ENCODE peak calls at places on chromosomes 2 and 18, in nine cellular contexts. K is right lobe of liver; R is NT2/D1; J is upper lobe of right lung; M is HCT116; L is upper lobe of left lung; H is endothelial cell of umbilical vein; N is iPS DF 6.9; A is CD8-positive, alpha-beta memory T cell. P is an unnamed sample. For H3K36me3 and H3K4me1, the result is how much of the 10 kb centered on the place peaks cover.

GRCh38 chr2:99949530-99949929 is 192.9 kb downstream of the AFF3 start:
- DNase-seq in K (no peak), R (no peak), J (no peak), M (no peak), L (no peak), H (no peak), N (no peak), A (no peak), P (no peak)

GRCh38 chr2:118227698-118228508 is 139.6 kb downstream of the INSIG2 start:
- DNase-seq in K (no peak), R (no peak), J (no peak), M (no peak), L (no peak), H (no peak), N (no peak), A (no peak), P (no peak)

GRCh38 chr2:204862809-204863208 is 317.5 kb downstream of the PARD3B start:
- DNase-seq in K (no peak), R (no peak), J (no peak), M (no peak), L (peak), H (no peak), N (no peak), A (no peak), P (no peak)

GRCh38 chr18:77512152-77512551 is 262.5 kb downstream of the GALR1 start:
- DNase-seq in K (no peak), R (no peak), J (no peak), M (no peak), L (no peak), H (no peak), N (no peak), A (no peak), P (no peak)

GRCh38 chr2:3311601-3312000 is 66.0 kb downstream of the EIPR1 start:
- DNase-seq in K (peak), R (no peak), J (no peak), M (no peak), L (no peak), H (no peak), N (no peak), A (no peak), P (no peak)

GRCh38 chr2:121295911-121296650 is 11.1 kb upstream of the TFCP2L1 start:
- DNase-seq in K (no peak), R (no peak), J (no peak), M (no peak), L (peak), H (no peak), N (no peak), A (no peak), P (no peak)

GRCh38 chr2:60551241-60552095 is 2.0 kb downstream of the BCL11A start:
- DNase-seq in K (peak), R (no peak), J (peak), M (no peak), L (peak), H (no peak), N (no peak), A (no peak), P (no peak)

GRCh38 chr2:158926478-158926948 is 41.9 kb upstream of the TANC1 start:
- DNase-seq in K (no peak), R (no peak), J (no peak), M (peak), L (no peak), H (peak), N (no peak), A (no peak), P (no peak)

GRCh38 chr2:206084468-206084869 is 1.5 kb downstream of the INO80D start:
- DNase-seq in K (peak), R (peak), J (peak), M (peak), L (no peak), H (peak), N (no peak), A (no peak), P (peak)

GRCh38 chr2:100876231-100876860 is 56.4 kb downstream of the NPAS2 start:
- DNase-seq in K (no peak), R (no peak), J (no peak), M (no peak), L (no peak), H (no peak), N (no peak), A (no peak), P (no peak)

GRCh38 chr2:236717120-236717519 is 147.5 kb downstream of the ACKR3 start:
- DNase-seq in K (no peak), R (no peak), J (no peak), M (no peak), L (no peak), H (no peak), N (no peak), A (no peak), P (no peak)

GRCh38 chr2:172783091-172783898 is 47.6 kb downstream of the RAPGEF4 start:
- DNase-seq in K (no peak), R (peak), J (no peak), M (peak), L (no peak), H (peak), N (no peak), A (no peak), P (peak)

GRCh38 chr2:239601880-239602279 is 201.1 kb upstream of the HDAC4 start:
- DNase-seq in K (no peak), R (no peak), J (peak), M (no peak), L (peak), H (no peak), N (no peak), A (no peak), P (no peak)

GRCh38 chr18:58227361-58227930 is 183.4 kb downstream of the NEDD4L start:
- DNase-seq in K (no peak), R (no peak), J (no peak), M (no peak), L (no peak), H (no peak), N (no peak), A (no peak), P (no peak)

GRCh38 chr2:61006486-61007105 is 10.9 kb upstream of the PEX13 start:
- DNase-seq in K (no peak), R (no peak), J (no peak), M (no peak), L (no peak), H (no peak), N (no peak), A (no peak), P (no peak)

GRCh38 chr2:14288016-14288415 is 344.5 kb upstream of the LRATD1 start:
- DNase-seq in K (no peak), R (no peak), J (no peak), M (no peak), L (no peak), H (no peak), N (no peak), A (no peak), P (no peak)

GRCh38 chr2:88099798-88100488 is 27.9 kb downstream of the FABP1 start:
- DNase-seq in K (no peak), R (peak), J (no peak), M (peak), L (no peak), H (no peak), N (peak), A (no peak), P (no peak)

GRCh38 chr2:177331446-177331997 is 61.1 kb upstream of the AGPS start:
- DNase-seq in K (no peak), R (no peak), J (no peak), M (no peak), L (no peak), H (no peak), N (no peak), A (no peak), P (no peak)

GRCh38 chr18:67117804-67118203 is 398.7 kb downstream of the DSEL start:
- DNase-seq in K (no peak), R (no peak), J (no peak), M (no peak), L (no peak), H (no peak), N (no peak), A (no peak), P (no peak)

GRCh38 chr2:200308421-200309295 is 2.2 kb downstream of the SPATS2L start:
- DNase-seq in K (no peak), R (no peak), J (no peak), M (no peak), L (no peak), H (peak), N (no peak), A (no peak), P (no peak)

GRCh38 chr2:19319064-19319463 is 39.4 kb downstream of the OSR1 start:
- DNase-seq in K (no peak), R (no peak), J (no peak), M (no peak), L (no peak), H (no peak), N (no peak), A (no peak), P (no peak)

GRCh38 chr2:71607490-71607889 is 154.1 kb downstream of the DYSF start:
- DNase-seq in K (peak), R (no peak), J (peak), M (no peak), L (no peak), H (no peak), N (no peak), A (no peak), P (no peak)

GRCh38 chr2:150705357-150705756 is 217.9 kb upstream of the RND3 start:
- DNase-seq in K (no peak), R (no peak), J (no peak), M (no peak), L (no peak), H (no peak), N (no peak), A (no peak), P (no peak)

GRCh38 chr2:171248205-171248662 is 87.5 kb upstream of the TLK1 start:
- DNase-seq in K (no peak), R (no peak), J (no peak), M (no peak), L (no peak), H (no peak), N (no peak), A (no peak), P (no peak)

GRCh38 chr18:48714873-48715272 is 176.0 kb downstream of the CTIF start:
- DNase-seq in K (no peak), R (no peak), J (no peak), M (no peak), L (no peak), H (no peak), N (no peak), A (no peak), P (no peak)

GRCh38 chr2:189576361-189576760 is 4.2 kb downstream of the SLC40A1 start:
- DNase-seq in K (peak), R (no peak), J (no peak), M (no peak), L (no peak), H (no peak), N (no peak), A (no peak), P (no peak)

GRCh38 chr2:60963176-60963575 is 54.3 kb upstream of the PEX13 start:
- DNase-seq in K (no peak), R (no peak), J (no peak), M (no peak), L (no peak), H (no peak), N (no peak), A (no peak), P (no peak)

GRCh38 chr2:235492850-235493344 is 946 bp upstream of the AGAP1 start:
- DNase-seq in K (no peak), R (no peak), J (no peak), M (no peak), L (peak), H (no peak), N (no peak), A (no peak), P (no peak)

GRCh38 chr18:21330122-21330701 is 88.2 kb downstream of the GREB1L start:
- DNase-seq in K (peak), R (no peak), J (no peak), M (peak), L (no peak), H (peak), N (no peak), A (no peak), P (no peak)

GRCh38 chr2:192162392-192163042 is 32.2 kb downstream of the TMEFF2 start:
- DNase-seq in K (no peak), R (peak), J (no peak), M (peak), L (no peak), H (peak), N (peak), A (peak), P (no peak)

GRCh38 chr18:56488739-56489138 is 149.7 kb downstream of the TXNL1 start:
- DNase-seq in K (no peak), R (no peak), J (no peak), M (no peak), L (no peak), H (no peak), N (no peak), A (no peak), P (no peak)

GRCh38 chr2:172423120-172423519 is 4.3 kb upstream of the ITGA6 start:
- DNase-seq in K (no peak), R (no peak), J (no peak), M (no peak), L (no peak), H (no peak), N (no peak), A (no peak), P (no peak)

GRCh38 chr2:72118951-72119350 is 28.7 kb downstream of the CYP26B1 start:
- DNase-seq in K (no peak), R (no peak), J (no peak), M (no peak), L (no peak), H (no peak), N (no peak), A (no peak), P (no peak)

GRCh38 chr2:120820885-120821279 is 85.2 kb downstream of the GLI2 start:
- DNase-seq in K (no peak), R (peak), J (no peak), M (no peak), L (no peak), H (no peak), N (no peak), A (no peak), P (peak)

GRCh38 chr2:14524041-14524802 is 108.3 kb upstream of the LRATD1 start:
- DNase-seq in K (no peak), R (no peak), J (no peak), M (no peak), L (no peak), H (no peak), N (no peak), A (no peak), P (no peak)

GRCh38 chr18:10169064-10169562 is 255.3 kb downstream of the VAPA start:
- DNase-seq in K (no peak), R (no peak), J (no peak), M (no peak), L (no peak), H (peak), N (no peak), A (no peak), P (no peak)

GRCh38 chr18:3251963-3252277 is 4.3 kb downstream of the MYL12A start:
- DNase-seq in K (no peak), R (no peak), J (no peak), M (no peak), L (no peak), H (peak), N (no peak), A (no peak), P (no peak)

GRCh38 chr18:26460449-26461091 is 87.8 kb downstream of the KCTD1 start:
- DNase-seq in K (no peak), R (no peak), J (no peak), M (no peak), L (no peak), H (peak), N (no peak), A (no peak), P (no peak)

GRCh38 chr2:10297950-10298349 is 4.8 kb upstream of the HPCAL1 start:
- DNase-seq in K (no peak), R (no peak), J (no peak), M (peak), L (no peak), H (peak), N (no peak), A (peak), P (no peak)

GRCh38 chr2:226800941-226801784 is 1.5 kb upstream of the IRS1 start:
- DNase-seq in K (peak), R (no peak), J (peak), M (no peak), L (peak), H (peak), N (no peak), A (peak), P (peak)

DNA sequence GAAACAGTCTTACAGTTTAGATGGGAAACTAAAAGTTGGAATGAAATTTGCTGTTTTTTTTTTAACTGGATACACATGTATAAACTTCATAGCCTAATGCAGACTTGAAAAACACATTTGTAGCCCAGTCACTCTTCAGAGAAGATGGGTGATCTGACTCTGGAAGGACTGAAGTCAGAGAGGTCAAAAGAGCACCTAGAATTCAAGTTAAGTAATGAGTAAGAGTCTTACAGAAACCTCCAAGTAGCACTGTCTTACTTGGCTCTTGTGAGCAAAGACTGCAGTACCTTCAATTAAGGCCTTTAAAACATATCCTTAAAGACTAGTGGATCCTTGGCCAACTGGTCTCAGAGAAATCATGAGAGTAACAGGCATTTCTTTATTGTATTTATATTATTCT is 41.9 kb downstream of the TRAPPC8 start:
- DNase-seq in K (no peak), R (no peak), J (no peak), M (no peak), L (no peak), H (no peak), N (no peak), A (no peak), P (no peak)
- H3K36me3 ChIP-seq in K (half or more), R (half or more), J (half or more), M (under half), L (under half), H (under half), N (under half), A (under half), P (under half)

GRCh38 chr2:11459816-11460215 is 6.1 kb downstream of the E2F6 start:
- DNase-seq in K (no peak), R (no peak), J (no peak), M (no peak), L (no peak), H (no peak), N (no peak), A (no peak), P (no peak)

GRCh38 chr2:11454824-11455223 is 11.1 kb downstream of the E2F6 start:
- DNase-seq in K (no peak), R (no peak), J (no peak), M (no peak), L (no peak), H (no peak), N (no peak), A (no peak), P (no peak)

GRCh38 chr2:11456251-11456650 is 9.7 kb downstream of the E2F6 start:
- DNase-seq in K (no peak), R (no peak), J (no peak), M (no peak), L (no peak), H (no peak), N (no peak), A (no peak), P (no peak)

GRCh38 chr2:11458753-11459152 is 7.2 kb downstream of the E2F6 start:
- DNase-seq in K (no peak), R (no peak), J (no peak), M (no peak), L (no peak), H (no peak), N (no peak), A (no peak), P (no peak)

GRCh38 chr2:11457935-11458334 is 8.0 kb downstream of the E2F6 start:
- DNase-seq in K (no peak), R (no peak), J (no peak), M (no peak), L (no peak), H (no peak), N (no peak), A (no peak), P (no peak)
- H3K4me1 ChIP-seq in K (under half), R (under half), J (under half), M (under half), L (under half), H (under half), N (under half), A (under half), P (under half)

GRCh38 chr2:221488134-221488807 is 83.8 kb downstream of the EPHA4 start:
- DNase-seq in K (no peak), R (no peak), J (no peak), M (no peak), L (no peak), H (no peak), N (no peak), A (no peak), P (no peak)

GRCh38 chr2:221492606-221493005 is 79.5 kb downstream of the EPHA4 start:
- DNase-seq in K (no peak), R (no peak), J (no peak), M (no peak), L (no peak), H (no peak), N (no peak), A (no peak), P (no peak)

GRCh38 chr2:221486106-221486505 is 86.0 kb downstream of the EPHA4 start:
- DNase-seq in K (no peak), R (no peak), J (no peak), M (no peak), L (no peak), H (no peak), N (no peak), A (no peak), P (no peak)

GRCh38 chr2:221494556-221494955 is 77.5 kb downstream of the EPHA4 start:
- DNase-seq in K (no peak), R (no peak), J (no peak), M (peak), L (no peak), H (no peak), N (no peak), A (no peak), P (no peak)

GRCh38 chr2:221490506-221491060 is 81.5 kb downstream of the EPHA4 start:
- DNase-seq in K (no peak), R (no peak), J (no peak), M (no peak), L (no peak), H (no peak), N (no peak), A (no peak), P (no peak)
- H3K36me3 ChIP-seq in K (under half), R (under half), J (under half), M (under half), L (under half), H (under half), N (under half), A (under half), P (under half)

GRCh38 chr18:8350628-8351027 is 258.6 kb upstream of the RAB12 start:
- DNase-seq in K (no peak), R (no peak), J (no peak), M (no peak), L (no peak), H (no peak), N (no peak), A (no peak), P (no peak)
- H3K4me1 ChIP-seq in K (under half), R (under half), J (under half), M (under half), L (under half), H (under half), N (under half), A (under half), P (under half)

GRCh38 chr2:207123776-207124391 is 41.9 kb downstream of the KLF7 start:
- DNase-seq in K (no peak), R (no peak), J (no peak), M (no peak), L (peak), H (no peak), N (no peak), A (no peak), P (no peak)

GRCh38 chr2:207117668-207118067 is 48.1 kb downstream of the KLF7 start:
- DNase-seq in K (no peak), R (no peak), J (no peak), M (no peak), L (no peak), H (no peak), N (no peak), A (no peak), P (no peak)

GRCh38 chr2:207122914-207123744 is 42.6 kb downstream of the KLF7 start:
- DNase-seq in K (no peak), R (no peak), J (no peak), M (peak), L (no peak), H (peak), N (no peak), A (no peak), P (no peak)

GRCh38 chr2:207119048-207119447 is 46.7 kb downstream of the KLF7 start:
- DNase-seq in K (no peak), R (no peak), J (no peak), M (no peak), L (no peak), H (no peak), N (no peak), A (no peak), P (no peak)

GRCh38 chr2:207121784-207122183 is 44.0 kb downstream of the KLF7 start:
- DNase-seq in K (no peak), R (no peak), J (no peak), M (peak), L (no peak), H (peak), N (no peak), A (no peak), P (no peak)
- H3K36me3 ChIP-seq in K (under half), R (half or more), J (under half), M (under half), L (under half), H (under half), N (under half), A (under half), P (under half)

P was measured in breast epithelium.